ENCODE peak calls at places on chromosome 17, in six cellular contexts. J, M, S, D, Y and V are unnamed samples.

GRCh38 chr17:29179232-29180036 is 764 bp downstream of the MYO18A start:
- DNase-seq in J (no peak), M (peak; percentile 90), S (no peak), D (peak; percentile 57), Y (no peak), V (no peak)

GRCh38 chr17:80452173-80452915 is 24.1 kb downstream of the NPTX1 start:
- DNase-seq in J (no peak), M (no peak), S (peak; percentile 50), D (no peak), Y (no peak), V (peak; percentile 49)

GRCh38 chr17:77449908-77450741 is 309.4 kb downstream of the SEC14L1 start:
- DNase-seq in J (peak; percentile 74), M (no peak), S (peak; percentile 76), D (peak; percentile 73), Y (peak; percentile 71), V (peak; percentile 87)

GRCh38 chr17:65609303-65609702 is 47.9 kb upstream of the AXIN2 start:
- DNase-seq in J (no peak), M (no peak), S (no peak), D (no peak), Y (no peak), V (no peak)

GRCh38 chr17:52737071-52737470 is 578.6 kb upstream of the CA10 start:
- DNase-seq in J (no peak), M (no peak), S (no peak), D (no peak), Y (no peak), V (no peak)

GRCh38 chr17:41816637-41817320 is 4.0 kb downstream of the FKBP10 start:
- DNase-seq in J (no peak), M (no peak), S (no peak), D (no peak), Y (no peak), V (no peak)

GRCh38 chr17:20043034-20043433 is 33.9 kb downstream of the SPECC1 start:
- DNase-seq in J (no peak), M (no peak), S (no peak), D (no peak), Y (no peak), V (no peak)

GRCh38 chr17:41907185-41907556 is 11.6 kb downstream of the ACLY start:
- DNase-seq in J (no peak), M (no peak), S (no peak), D (no peak), Y (peak; percentile 92), V (peak; percentile 24)

GRCh38 chr17:72477529-72477928 is 356.7 kb downstream of the SOX9 start:
- DNase-seq in J (no peak), M (no peak), S (no peak), D (peak; percentile 63), Y (no peak), V (no peak)

GRCh38 chr17:56914641-56915263 is 903 bp upstream of the TRIM25 start:
- DNase-seq in J (no peak), M (no peak), S (no peak), D (no peak), Y (no peak), V (no peak)

GRCh38 chr17:73998246-73999220 is 204.9 kb upstream of the RPL38 start:
- DNase-seq in J (peak; percentile 30), M (peak; percentile 79), S (peak; percentile 46), D (peak; percentile 46), Y (no peak), V (no peak)

GRCh38 chr17:7313028-7313889 is 1.9 kb downstream of the GPS2 start:
- DNase-seq in J (no peak), M (no peak), S (no peak), D (no peak), Y (no peak), V (peak; percentile 51)

GRCh38 chr17:57948555-57949420 is 6.4 kb downstream of the CUEDC1 start:
- DNase-seq in J (no peak), M (no peak), S (peak; percentile 70), D (no peak), Y (peak; percentile 96), V (peak; percentile 93)

GRCh38 chr17:73341350-73342056 is 29.7 kb upstream of the CDC42EP4 start:
- DNase-seq in J (no peak), M (no peak), S (no peak), D (no peak), Y (no peak), V (no peak)

GRCh38 chr17:74212262-74212912 is 984 bp upstream of the TTYH2 start:
- DNase-seq in J (no peak), M (no peak), S (peak; percentile 68), D (no peak), Y (no peak), V (peak; percentile 67)

GRCh38 chr17:62781826-62782225 is 26.3 kb downstream of the MARCHF10 start:
- DNase-seq in J (no peak), M (no peak), S (no peak), D (no peak), Y (no peak), V (peak; percentile 28)

GRCh38 chr17:56699186-56699895 is 105.8 kb downstream of the NOG start:
- DNase-seq in J (no peak), M (peak; percentile 72), S (peak; percentile 87), D (peak; percentile 39), Y (peak; percentile 96), V (peak; percentile 89)

GRCh38 chr17:9612016-9612415 is 33.3 kb upstream of the USP43 start:
- DNase-seq in J (no peak), M (no peak), S (no peak), D (no peak), Y (no peak), V (no peak)

GRCh38 chr17:29140631-29141483 is 39.3 kb downstream of the MYO18A start:
- DNase-seq in J (no peak), M (no peak), S (no peak), D (no peak), Y (no peak), V (no peak)

GRCh38 chr17:82412535-82413520 is 5.3 kb upstream of the HEXD start:
- DNase-seq in J (no peak), M (no peak), S (no peak), D (no peak), Y (no peak), V (no peak)

GRCh38 chr17:49746791-49747490 is 17.0 kb downstream of the FAM117A start:
- DNase-seq in J (no peak), M (no peak), S (no peak), D (no peak), Y (no peak), V (no peak)
- H3K4me3 ChIP-seq in J (no peak overlapping the region), M (no peak overlapping the region), S (no peak overlapping the region), D (no peak overlapping the region), Y (no peak overlapping the region), V (no peak overlapping the region)

DNA sequence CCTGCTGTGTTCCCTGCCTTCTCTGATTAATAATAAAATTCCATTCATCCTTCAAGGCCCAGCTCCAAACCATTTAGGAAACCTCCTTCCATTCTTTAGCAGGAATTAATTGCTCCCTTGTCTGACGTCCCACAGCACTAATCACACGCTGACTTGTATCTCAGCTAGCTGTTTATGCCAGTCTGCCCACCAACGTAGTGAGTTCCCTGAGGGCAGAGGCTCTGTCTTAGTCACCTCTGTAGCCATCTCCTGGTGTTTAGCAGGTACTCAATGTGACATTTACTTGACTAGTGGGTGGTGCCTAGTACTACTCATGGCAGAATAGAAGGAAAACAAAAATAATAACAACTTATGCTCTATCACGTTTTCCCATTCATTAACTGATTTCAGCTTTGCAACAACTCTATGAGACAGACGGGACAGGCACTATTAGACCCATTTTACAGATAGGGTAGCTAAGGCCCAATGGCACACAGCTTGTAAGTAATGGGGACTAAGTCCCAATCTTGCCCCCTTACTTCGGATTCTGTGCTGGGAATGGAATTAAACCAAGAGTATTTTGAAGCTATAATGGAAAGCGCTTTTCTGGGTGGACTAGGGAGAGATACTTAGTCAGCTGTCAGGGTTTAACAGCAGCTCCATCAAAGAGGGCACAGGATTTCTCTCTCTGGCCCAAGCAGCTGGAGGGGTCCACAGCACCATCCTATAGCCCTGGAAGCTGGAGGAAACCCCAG is 931 bp upstream of the WIPF2 start:
- DNase-seq in J (no peak), M (no peak), S (no peak), D (no peak), Y (no peak), V (no peak)
- H3K4me3 ChIP-seq in J (peak overlapping the region; percentile 88), M (no peak overlapping the region), S (peak overlapping the region; percentile 80), D (no peak overlapping the region), Y (peak overlapping the region; percentile 45), V (no peak overlapping the region)

GRCh38 chr17:18318122-18318521 is 3.0 kb downstream of the SMCR8 start:
- DNase-seq in J (no peak), M (no peak), S (no peak), D (no peak), Y (no peak), V (no peak)

GRCh38 chr17:18319604-18320256 is 4.6 kb downstream of the SMCR8 start:
- DNase-seq in J (no peak), M (no peak), S (no peak), D (peak; percentile 39), Y (peak; percentile 43), V (peak; percentile 81)

GRCh38 chr17:18320301-18320700 is 5.2 kb downstream of the SMCR8 start:
- DNase-seq in J (no peak), M (no peak), S (no peak), D (no peak), Y (no peak), V (no peak)

GRCh38 chr17:18321309-18321708 is 6.2 kb downstream of the SMCR8 start:
- DNase-seq in J (no peak), M (no peak), S (no peak), D (no peak), Y (no peak), V (peak; percentile 44)

DNA sequence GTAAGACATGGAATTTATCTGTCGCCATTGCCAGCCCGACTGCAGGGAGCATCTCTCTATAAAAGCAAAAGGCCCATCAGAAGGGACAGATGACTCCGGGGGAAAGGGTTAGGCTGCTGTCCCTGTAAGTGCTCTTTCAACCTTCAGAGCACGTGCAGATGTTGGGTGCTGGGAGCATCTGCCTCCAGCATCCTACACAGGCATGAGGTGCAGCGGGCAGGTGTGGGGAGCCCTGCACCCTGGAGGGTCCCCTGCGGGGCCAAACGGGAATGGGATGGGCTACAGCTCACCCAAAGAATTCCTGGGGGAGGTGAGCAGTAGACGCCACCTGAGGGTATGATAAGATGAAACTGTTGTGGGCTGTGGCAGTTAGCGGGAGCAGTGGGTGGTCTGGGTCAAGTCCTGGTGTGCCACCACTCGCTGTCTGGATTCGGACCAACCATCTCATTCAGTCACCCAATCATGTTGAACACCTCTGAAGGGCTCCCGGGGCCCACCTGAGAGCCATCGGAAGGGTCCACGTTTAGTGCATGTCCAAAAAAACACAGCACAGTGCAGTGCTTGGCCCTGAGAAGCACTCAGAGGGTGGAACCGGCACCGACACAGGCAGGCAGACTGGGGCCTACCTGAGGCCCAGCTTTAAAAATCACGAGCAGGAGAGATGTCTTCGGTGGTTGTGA is 3.8 kb downstream of the SMCR8 start:
- DNase-seq in J (no peak), M (no peak), S (no peak), D (no peak), Y (no peak), V (no peak)
- H3K4me3 ChIP-seq in J (peak overlapping the region; percentile 43), M (peak overlapping the region; percentile 17), S (peak overlapping the region; percentile 18), D (peak overlapping the region; percentile 3), Y (no peak overlapping the region), V (peak overlapping the region; percentile 9)

GRCh38 chr17:3004150-3004801 is 59.1 kb downstream of the OR1D5 start:
- DNase-seq in J (peak; percentile 100), M (peak; percentile 98), S (peak; percentile 99), D (peak; percentile 98), Y (peak; percentile 94), V (peak; percentile 99)

GRCh38 chr17:3005696-3006095 is 57.7 kb downstream of the OR1D5 start:
- DNase-seq in J (no peak), M (no peak), S (no peak), D (no peak), Y (no peak), V (no peak)

GRCh38 chr17:3004925-3005324 is 58.5 kb downstream of the OR1D5 start:
- DNase-seq in J (no peak), M (no peak), S (no peak), D (no peak), Y (no peak), V (no peak)

GRCh38 chr17:3002538-3003301 is 60.7 kb downstream of the OR1D5 start:
- DNase-seq in J (no peak), M (peak; percentile 60), S (no peak), D (no peak), Y (no peak), V (no peak)

GRCh38 chr17:3003401-3004149 is 59.8 kb downstream of the OR1D5 start:
- DNase-seq in J (no peak), M (peak; percentile 53), S (peak; percentile 47), D (no peak), Y (no peak), V (no peak)
- H3K4me3 ChIP-seq in J (peak overlapping the region; percentile 51), M (peak overlapping the region; percentile 27), S (peak overlapping the region; percentile 40), D (no peak overlapping the region), Y (no peak overlapping the region), V (no peak overlapping the region)